ENCODE peak calls at places on chromosomes 11 and 22, in six cellular contexts. L, S, F, U, M and D are unnamed samples.

GRCh38 chr11:111344032-111344431 is 35.0 kb downstream of the POU2AF1 start:
- DNase-seq in F (no peak), M (peak), U (peak), L (peak), S (peak), D (no peak)

GRCh38 chr11:130323452-130324448 is 9.0 kb upstream of the ZBTB44 start:
- DNase-seq in M (no peak), U (no peak), F (no peak), L (no peak), S (no peak), D (no peak)

GRCh38 chr22:41917906-41918791 is 3.3 kb upstream of the SHISA8 start:
- DNase-seq in L (no peak), U (peak), F (no peak), S (peak), M (peak), D (no peak)

GRCh38 chr11:108768370-108768769 is 103.5 kb downstream of the DDX10 start:
- DNase-seq in F (no peak), S (no peak), M (no peak), L (no peak), U (no peak), D (no peak)

GRCh38 chr11:8251767-8252295 is 11.8 kb downstream of the LMO1 start:
- DNase-seq in U (peak), S (peak), F (no peak), L (peak), M (no peak), D (peak)

GRCh38 chr11:85626496-85626895 is 648 bp downstream of the DLG2 start:
- DNase-seq in S (no peak), F (peak), L (no peak), M (no peak), U (no peak), D (no peak)

GRCh38 chr11:131638889-131639288 is 268.5 kb downstream of the NTM start:
- DNase-seq in F (no peak), S (no peak), M (no peak), U (no peak), L (no peak), D (no peak)

GRCh38 chr11:100674212-100674611 is 12.9 kb upstream of the ARHGAP42 start:
- DNase-seq in M (no peak), U (no peak), L (no peak), S (no peak), F (no peak), D (no peak)

GRCh38 chr22:43301866-43302265 is 41.3 kb downstream of the SCUBE1 start:
- DNase-seq in U (no peak), L (no peak), S (no peak), M (peak), F (no peak), D (no peak)

GRCh38 chr11:66727282-66727882 is 1.6 kb downstream of the SPTBN2 start:
- DNase-seq in S (peak), F (no peak), M (peak), L (no peak), U (no peak), D (no peak)

GRCh38 chr22:39519681-39520053 is 695 bp upstream of the ATF4 start:
- DNase-seq in S (peak), M (peak), L (peak), F (peak), U (peak), D (no peak)

GRCh38 chr11:3375552-3375951 is 3.4 kb downstream of the ZNF195 start:
- DNase-seq in F (no peak), U (no peak), M (no peak), L (no peak), S (no peak), D (no peak)

GRCh38 chr11:16840951-16841350 is 102.5 kb downstream of the C11orf58 start:
- DNase-seq in S (no peak), U (no peak), M (no peak), F (no peak), L (no peak), D (no peak)

GRCh38 chr11:94305146-94305545 is 766 bp downstream of the IZUMO1R start:
- DNase-seq in M (no peak), F (no peak), U (no peak), S (no peak), L (no peak), D (no peak)

GRCh38 chr11:114079406-114080072 is 20.0 kb downstream of the ZBTB16 start:
- DNase-seq in L (no peak), U (no peak), M (peak), S (no peak), F (no peak), D (no peak)

GRCh38 chr22:19599626-19600243 is 75.5 kb upstream of the CLDN5 start:
- DNase-seq in M (no peak), L (no peak), F (no peak), S (no peak), U (no peak), D (no peak)

GRCh38 chr11:17479284-17480214 is 2.9 kb upstream of the ABCC8 start:
- DNase-seq in S (peak), F (peak), M (no peak), U (no peak), L (no peak), D (no peak)

GRCh38 chr11:126332221-126332711 is 23.2 kb upstream of the ST3GAL4 start:
- DNase-seq in U (peak), M (peak), S (no peak), L (peak), F (no peak), D (peak)

GRCh38 chr22:46884365-46884764 is 121.9 kb downstream of the TBC1D22A start:
- DNase-seq in M (no peak), S (no peak), U (no peak), F (no peak), L (no peak), D (no peak)

GRCh38 chr11:74669311-74670160 is 61.7 kb downstream of the CHRDL2 start:
- DNase-seq in U (peak), F (no peak), M (no peak), S (no peak), L (no peak), D (no peak)

GRCh38 chr22:24432059-24432853 is 4.9 kb downstream of the ADORA2A start:
- DNase-seq in M (peak), U (peak), S (peak), L (peak), F (no peak), D (peak)
- H3K27ac ChIP-seq in M (peak), U (no peak), S (peak), L (peak), F (no peak), D (no peak)

DNA sequence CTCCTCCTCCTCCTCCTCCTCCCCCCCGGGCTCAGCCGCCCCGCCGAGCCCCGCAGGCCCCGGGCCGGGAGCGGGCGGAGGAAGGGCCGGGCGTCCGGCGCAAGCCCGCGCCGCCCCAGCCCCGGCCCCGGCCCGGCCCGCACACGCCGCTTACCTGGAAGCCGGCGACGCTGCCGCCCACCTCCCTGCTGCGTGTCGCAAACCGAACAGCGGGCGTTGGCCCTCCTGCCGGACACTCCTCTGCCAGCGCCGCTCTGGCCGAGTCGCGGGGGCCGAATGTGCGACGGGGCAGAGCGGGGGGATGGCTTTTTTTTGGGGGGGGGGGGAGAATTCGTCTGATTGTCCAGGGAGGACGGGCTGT is 1.1 kb downstream of the IGF2 start:
- DNase-seq in U (no peak), L (no peak), S (no peak), F (no peak), M (peak), D (no peak)
- H3K4me3 ChIP-seq in U (peak), L (peak), S (peak), F (peak), M (peak), D (peak)

GRCh38 chr11:96221244-96222070 is 121.5 kb downstream of the MAML2 start:
- DNase-seq in U (no peak), M (no peak), S (no peak), F (no peak), L (no peak), D (no peak)
- H3K27ac ChIP-seq in U (peak), M (no peak), S (peak), F (no peak), L (no peak), D (no peak)

DNA sequence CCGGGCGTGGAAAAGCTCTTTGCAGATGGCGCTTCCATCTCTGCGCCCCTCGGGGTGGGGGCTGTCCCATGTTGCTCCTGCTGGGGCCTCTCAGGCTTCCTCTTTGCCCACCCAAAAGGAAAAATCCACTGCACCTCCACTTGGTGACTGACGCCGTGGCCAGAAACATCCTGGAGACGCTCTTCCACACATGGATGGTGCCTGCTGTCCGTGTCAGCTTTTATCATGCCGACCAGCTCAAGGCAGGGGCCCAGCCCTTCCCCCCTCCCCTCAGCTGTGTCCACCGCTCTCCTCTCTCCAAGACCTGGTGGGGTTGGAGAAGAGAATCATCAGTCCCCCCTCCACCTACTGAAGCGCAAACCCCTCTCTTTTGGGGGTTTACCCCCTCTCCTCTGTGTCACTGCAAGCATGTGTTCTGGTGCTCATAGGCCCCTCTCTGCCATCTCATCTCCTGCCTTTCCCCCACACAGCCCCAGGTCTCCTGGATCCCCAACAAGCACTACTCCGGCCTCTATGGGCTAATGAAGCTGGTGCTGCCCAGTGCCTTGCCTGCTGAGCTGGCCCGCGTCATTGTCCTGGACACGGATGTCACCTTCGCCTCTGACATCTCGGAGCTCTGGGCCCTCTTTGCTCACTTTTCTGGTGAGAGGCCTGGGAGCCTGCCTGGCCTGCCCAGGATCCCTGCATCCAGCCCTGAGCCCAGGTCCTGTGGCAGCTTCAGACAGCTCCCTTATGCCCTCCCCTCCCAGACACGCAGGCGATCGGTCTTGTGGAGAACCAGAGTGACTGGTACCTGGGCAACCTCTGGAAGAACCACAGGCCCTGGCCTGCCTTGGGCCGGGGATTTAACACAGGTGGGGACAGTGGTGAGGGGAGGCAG is 1.8 kb downstream of the LARGE2 start:
- DNase-seq in U (peak), F (peak), L (peak), M (peak), S (peak), D (peak)
- H3K4me3 ChIP-seq in U (no peak), F (no peak), L (no peak), M (no peak), S (no peak), D (no peak)

GRCh38 chr11:69537855-69538640 is 56.6 kb downstream of the LINC01488 start:
- DNase-seq in L (no peak), F (no peak), S (no peak), M (no peak), U (peak), D (peak)

GRCh38 chr11:69538840-69539239 is 57.4 kb downstream of the LINC01488 start:
- DNase-seq in U (peak), M (no peak), F (no peak), L (no peak), S (no peak), D (peak)

GRCh38 chr11:69540118-69541000 is 58.9 kb downstream of the LINC01488 start:
- DNase-seq in F (no peak), M (peak), U (peak), S (no peak), L (no peak), D (peak)

GRCh38 chr11:69541001-69541285 is 59.5 kb downstream of the LINC01488 start:
- DNase-seq in L (no peak), M (no peak), S (no peak), F (no peak), U (peak), D (no peak)

DNA sequence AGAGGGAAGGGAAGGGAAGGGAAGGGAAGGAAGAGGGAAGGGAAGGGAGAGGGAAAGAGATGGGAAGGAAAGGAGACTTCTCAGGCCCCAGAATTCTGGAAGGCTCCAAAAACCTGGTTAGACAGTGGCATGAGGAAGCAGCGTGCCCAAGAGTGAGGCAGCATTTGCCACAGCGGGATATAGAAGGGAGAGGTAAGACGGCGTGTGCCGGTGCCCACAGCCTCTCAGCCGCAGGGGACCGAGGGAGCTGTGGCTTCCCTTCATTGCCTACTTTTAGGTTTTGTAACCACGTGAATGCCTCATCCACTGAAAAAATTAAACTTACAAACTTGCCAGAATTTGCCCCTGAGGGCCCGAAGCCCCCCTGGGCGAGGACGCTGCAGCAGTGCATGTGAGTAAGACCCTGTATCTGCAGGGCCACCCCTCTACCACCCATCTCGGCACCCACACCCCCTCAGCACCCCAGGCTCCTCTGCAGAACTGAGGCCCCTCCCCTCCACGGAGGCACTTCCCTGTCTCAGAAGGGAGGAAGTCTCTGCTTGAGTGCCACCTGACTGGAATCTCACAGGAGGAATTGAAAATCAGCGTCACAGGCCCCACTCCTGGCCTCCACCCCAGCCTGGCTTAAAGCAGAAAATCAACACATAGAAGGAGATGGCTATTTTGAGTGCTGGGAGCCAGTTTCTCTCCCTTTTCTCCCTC is 58.1 kb downstream of the LINC01488 start:
- DNase-seq in F (peak), U (peak), M (no peak), L (no peak), S (peak), D (peak)
- H3K27ac ChIP-seq in F (no peak), U (peak), M (peak), L (peak), S (peak), D (peak)

DNA sequence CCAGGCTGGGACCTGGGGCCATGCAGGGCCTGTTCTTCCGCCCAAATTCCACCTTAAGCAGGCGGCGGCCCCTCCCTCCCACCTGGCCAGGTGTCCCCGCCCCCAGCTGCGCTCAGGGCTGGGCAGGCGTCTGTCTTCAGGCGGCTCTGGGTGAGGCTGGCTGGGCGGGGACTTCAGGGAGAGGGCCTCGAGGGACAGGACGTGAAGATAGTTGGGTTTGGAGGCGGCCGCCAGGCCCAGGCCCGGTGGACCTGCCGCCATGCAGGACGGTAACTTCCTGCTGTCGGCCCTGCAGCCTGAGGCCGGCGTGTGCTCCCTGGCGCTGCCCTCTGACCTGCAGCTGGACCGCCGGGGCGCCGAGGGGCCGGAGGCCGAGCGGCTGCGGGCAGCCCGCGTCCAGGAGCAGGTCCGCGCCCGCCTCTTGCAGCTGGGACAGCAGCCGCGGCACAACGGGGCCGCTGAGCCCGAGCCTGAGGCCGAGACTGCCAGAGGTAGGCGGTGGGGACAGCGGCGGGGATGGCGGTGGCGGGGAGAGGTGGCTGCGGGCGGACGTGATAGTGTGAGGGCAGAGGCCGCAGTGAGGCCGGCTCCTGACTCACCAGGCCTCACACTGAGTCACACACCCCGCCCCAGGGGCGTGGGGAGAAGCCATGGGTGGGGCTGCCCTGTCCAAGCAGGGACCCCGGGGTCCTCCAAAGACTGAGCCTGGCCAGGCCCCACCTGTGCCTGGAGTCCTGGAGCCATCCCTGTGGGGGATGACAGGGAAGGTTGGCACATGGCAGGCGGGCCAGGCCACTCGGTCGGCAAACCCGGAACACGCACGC is at the start of gene PKP3:
- DNase-seq in U (no peak), F (peak), M (no peak), S (peak), L (no peak), D (peak)
- H3K4me3 ChIP-seq in U (no peak), F (peak), M (no peak), S (peak), L (peak), D (peak)